ENCODE peak calls at places on chromosomes 6 and 20, in four cellular contexts. One of them, this sample, is unnamed.

GRCh38 chr6:36312854-36313627 is 23.6 kb downstream of the BNIP5 start:
- DNase-seq in SJSA1: no peak
- DNase-seq in heart right ventricle: no peak
- DNase-seq in brain microvascular endothelial cell: no peak
- DNase-seq in this sample: no peak

GRCh38 chr20:23588434-23589403 is 17.0 kb downstream of the CST9 start:
- DNase-seq in SJSA1: no peak
- DNase-seq in heart right ventricle: no peak
- DNase-seq in brain microvascular endothelial cell: no peak
- DNase-seq in this sample: no peak

GRCh38 chr20:62578294-62578897 is 63.9 kb upstream of the SLCO4A1 start:
- DNase-seq in SJSA1: no peak
- DNase-seq in heart right ventricle: no peak
- DNase-seq in brain microvascular endothelial cell: no peak
- DNase-seq in this sample: no peak

GRCh38 chr6:2149370-2150006 is 95.9 kb downstream of the GMDS start:
- DNase-seq in SJSA1: no peak
- DNase-seq in heart right ventricle: no peak
- DNase-seq in brain microvascular endothelial cell: no peak
- DNase-seq in this sample: no peak

GRCh38 chr6:16129623-16130243 is 847 bp downstream of the MYLIP start:
- DNase-seq in SJSA1: peak; percentile 26
- DNase-seq in heart right ventricle: peak; percentile 26
- DNase-seq in brain microvascular endothelial cell: no peak
- DNase-seq in this sample: peak; percentile 11

GRCh38 chr6:44041461-44042260 is 85.6 kb downstream of the MRPL14 start:
- DNase-seq in SJSA1: peak; percentile 96
- DNase-seq in heart right ventricle: no peak
- DNase-seq in brain microvascular endothelial cell: peak; percentile 96
- DNase-seq in this sample: peak; percentile 92

GRCh38 chr6:3869632-3870527 is 20.7 kb downstream of the FAM50B start:
- DNase-seq in SJSA1: no peak
- DNase-seq in heart right ventricle: no peak
- DNase-seq in brain microvascular endothelial cell: no peak
- DNase-seq in this sample: no peak

GRCh38 chr6:75201901-75202672 is 3.8 kb downstream of the COL12A1 start:
- DNase-seq in SJSA1: no peak
- DNase-seq in heart right ventricle: no peak
- DNase-seq in brain microvascular endothelial cell: peak; percentile 5
- DNase-seq in this sample: peak; percentile 74

GRCh38 chr6:67863346-67863745 is 771.7 kb upstream of the ADGRB3 start:
- DNase-seq in SJSA1: no peak
- DNase-seq in heart right ventricle: no peak
- DNase-seq in brain microvascular endothelial cell: no peak
- DNase-seq in this sample: no peak

GRCh38 chr6:7238900-7239589 is 74.0 kb downstream of the SSR1 start:
- DNase-seq in SJSA1: peak; percentile 48
- DNase-seq in heart right ventricle: peak; percentile 89
- DNase-seq in brain microvascular endothelial cell: peak; percentile 75
- DNase-seq in this sample: peak; percentile 80

GRCh38 chr6:54718541-54719023 is 128.0 kb upstream of the FAM83B start:
- DNase-seq in SJSA1: no peak
- DNase-seq in heart right ventricle: no peak
- DNase-seq in brain microvascular endothelial cell: no peak
- DNase-seq in this sample: no peak

GRCh38 chr6:128350416-128351254 is 169.8 kb downstream of the PTPRK start:
- DNase-seq in SJSA1: no peak
- DNase-seq in heart right ventricle: no peak
- DNase-seq in brain microvascular endothelial cell: peak; percentile 24
- DNase-seq in this sample: no peak

GRCh38 chr20:62197801-62198200 is 15.0 kb downstream of the MTG2 start:
- DNase-seq in SJSA1: no peak
- DNase-seq in heart right ventricle: no peak
- DNase-seq in brain microvascular endothelial cell: no peak
- DNase-seq in this sample: no peak

GRCh38 chr6:106182455-106182854 is 96.3 kb downstream of the PRDM1 start:
- DNase-seq in SJSA1: no peak
- DNase-seq in heart right ventricle: no peak
- DNase-seq in brain microvascular endothelial cell: no peak
- DNase-seq in this sample: no peak

GRCh38 chr6:105649192-105649591 is 246.3 kb upstream of the PREP start:
- DNase-seq in SJSA1: no peak
- DNase-seq in heart right ventricle: no peak
- DNase-seq in brain microvascular endothelial cell: no peak
- DNase-seq in this sample: no peak

GRCh38 chr20:40757087-40757486 is 68.1 kb upstream of the MAFB start:
- DNase-seq in SJSA1: no peak
- DNase-seq in heart right ventricle: no peak
- DNase-seq in brain microvascular endothelial cell: peak; percentile 4
- DNase-seq in this sample: no peak

GRCh38 chr6:160990847-160991410 is 640 bp upstream of the MAP3K4 start:
- DNase-seq in SJSA1: no peak
- DNase-seq in heart right ventricle: no peak
- DNase-seq in brain microvascular endothelial cell: no peak
- DNase-seq in this sample: no peak

GRCh38 chr6:38493929-38494547 is 145.7 kb downstream of the BTBD9 start:
- DNase-seq in SJSA1: peak; percentile 39
- DNase-seq in heart right ventricle: peak; percentile 70
- DNase-seq in brain microvascular endothelial cell: peak; percentile 81
- DNase-seq in this sample: peak; percentile 34

GRCh38 chr20:12640255-12640654 is 368.5 kb upstream of the SPTLC3 start:
- DNase-seq in SJSA1: no peak
- DNase-seq in heart right ventricle: no peak
- DNase-seq in brain microvascular endothelial cell: no peak
- DNase-seq in this sample: peak; percentile 6

GRCh38 chr20:62734881-62735280 is 26.2 kb downstream of the NTSR1 start:
- DNase-seq in SJSA1: no peak
- DNase-seq in heart right ventricle: no peak
- DNase-seq in brain microvascular endothelial cell: no peak
- DNase-seq in this sample: no peak

GRCh38 chr6:100455230-100456124 is 9.2 kb downstream of the SIM1 start:
- DNase-seq in SJSA1: no peak
- DNase-seq in heart right ventricle: no peak
- DNase-seq in brain microvascular endothelial cell: no peak
- DNase-seq in this sample: no peak

GRCh38 chr6:119351005-119351394 is 1.4 kb upstream of the MAN1A1 start:
- DNase-seq in SJSA1: no peak
- DNase-seq in heart right ventricle: no peak
- DNase-seq in brain microvascular endothelial cell: no peak
- DNase-seq in this sample: no peak

GRCh38 chr6:33636655-33637054 is 15.5 kb downstream of the ITPR3 start:
- DNase-seq in SJSA1: no peak
- DNase-seq in heart right ventricle: no peak
- DNase-seq in brain microvascular endothelial cell: no peak
- DNase-seq in this sample: no peak

GRCh38 chr20:17448071-17448470 is 83.1 kb downstream of the BFSP1 start:
- DNase-seq in SJSA1: no peak
- DNase-seq in heart right ventricle: no peak
- DNase-seq in brain microvascular endothelial cell: no peak
- DNase-seq in this sample: no peak

GRCh38 chr6:170043150-170043819 is 247.6 kb downstream of the DLL1 start:
- DNase-seq in SJSA1: no peak
- DNase-seq in heart right ventricle: peak; percentile 29
- DNase-seq in brain microvascular endothelial cell: no peak
- DNase-seq in this sample: no peak

GRCh38 chr6:159094444-159095252 is 49.9 kb upstream of the TAGAP start:
- DNase-seq in SJSA1: no peak
- DNase-seq in heart right ventricle: no peak
- DNase-seq in brain microvascular endothelial cell: no peak
- DNase-seq in this sample: no peak

GRCh38 chr6:122405417-122405816 is 6.0 kb downstream of the HSF2 start:
- DNase-seq in SJSA1: no peak
- DNase-seq in heart right ventricle: no peak
- DNase-seq in brain microvascular endothelial cell: no peak
- DNase-seq in this sample: peak; percentile 5

GRCh38 chr6:105015482-105015881 is 58.6 kb downstream of the LIN28B start:
- DNase-seq in SJSA1: peak; percentile 42
- DNase-seq in heart right ventricle: no peak
- DNase-seq in brain microvascular endothelial cell: no peak
- DNase-seq in this sample: no peak

GRCh38 chr6:402901-403658 is 11.5 kb downstream of the IRF4 start:
- DNase-seq in SJSA1: no peak
- DNase-seq in heart right ventricle: no peak
- DNase-seq in brain microvascular endothelial cell: no peak
- DNase-seq in this sample: no peak

GRCh38 chr6:52304917-52305316 is 20.4 kb upstream of the MCM3 start:
- DNase-seq in SJSA1: no peak
- DNase-seq in heart right ventricle: no peak
- DNase-seq in brain microvascular endothelial cell: no peak
- DNase-seq in this sample: no peak

GRCh38 chr6:52307900-52308372 is 23.4 kb upstream of the MCM3 start:
- DNase-seq in SJSA1: no peak
- DNase-seq in heart right ventricle: no peak
- DNase-seq in brain microvascular endothelial cell: no peak
- DNase-seq in this sample: no peak

GRCh38 chr6:52306972-52307849 is 22.7 kb upstream of the MCM3 start:
- DNase-seq in SJSA1: no peak
- DNase-seq in heart right ventricle: no peak
- DNase-seq in brain microvascular endothelial cell: no peak
- DNase-seq in this sample: no peak

GRCh38 chr6:52305385-52305784 is 20.8 kb upstream of the MCM3 start:
- DNase-seq in SJSA1: no peak
- DNase-seq in heart right ventricle: no peak
- DNase-seq in brain microvascular endothelial cell: no peak
- DNase-seq in this sample: no peak

GRCh38 chr6:52305948-52306767 is 21.6 kb upstream of the MCM3 start:
- DNase-seq in SJSA1: no peak
- DNase-seq in heart right ventricle: no peak
- DNase-seq in brain microvascular endothelial cell: no peak
- DNase-seq in this sample: no peak
- H3K4me3 ChIP-seq in SJSA1: no peak overlapping the region
- H3K4me3 ChIP-seq in heart right ventricle: no peak overlapping the region
- H3K4me3 ChIP-seq in brain microvascular endothelial cell: no peak overlapping the region
- H3K4me3 ChIP-seq in this sample: no peak overlapping the region

DNA sequence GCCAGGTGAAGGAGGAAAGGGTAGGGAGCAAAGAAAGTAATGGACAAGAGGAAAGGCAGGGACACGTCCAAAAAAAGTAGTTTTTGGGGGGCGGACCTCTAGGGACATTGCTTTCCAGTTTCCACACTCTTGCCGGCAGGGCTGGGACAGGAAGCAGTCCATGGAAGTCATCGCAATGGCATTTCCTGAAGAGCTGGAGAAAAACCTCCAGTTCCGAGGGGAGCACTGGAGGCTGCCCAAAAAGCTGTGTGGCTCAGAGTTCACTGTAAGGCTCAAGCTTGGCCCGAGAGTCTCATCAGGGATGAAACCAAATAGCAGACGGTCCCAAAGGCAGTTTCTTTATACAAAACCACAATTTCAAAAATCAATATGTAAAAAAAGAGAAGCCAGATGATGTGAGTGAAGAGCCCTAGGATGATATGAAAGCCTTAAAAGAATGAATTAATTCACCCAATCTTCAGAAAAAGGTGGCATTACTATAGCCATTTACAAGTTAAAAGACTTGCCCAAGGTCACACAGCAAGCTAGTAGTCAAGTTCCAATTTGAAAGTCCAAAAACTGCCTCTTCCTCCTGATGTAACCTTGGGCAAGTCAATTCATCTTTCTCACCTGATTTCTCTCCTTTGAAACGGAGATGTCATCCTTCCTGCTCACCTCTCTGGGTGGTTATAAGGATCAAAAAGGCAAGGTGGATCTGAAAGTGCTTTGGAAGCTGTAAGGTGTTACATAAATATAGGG is 9.2 kb downstream of the BCL2L1 start:
- DNase-seq in SJSA1: peak; percentile 93
- DNase-seq in heart right ventricle: peak; percentile 90
- DNase-seq in brain microvascular endothelial cell: peak; percentile 83
- DNase-seq in this sample: peak; percentile 95
- H3K4me3 ChIP-seq in SJSA1: peak overlapping the region; percentile 11
- H3K4me3 ChIP-seq in heart right ventricle: peak overlapping the region; percentile 43
- H3K4me3 ChIP-seq in brain microvascular endothelial cell: peak overlapping the region; percentile 20
- H3K4me3 ChIP-seq in this sample: peak overlapping the region; percentile 16

DNA sequence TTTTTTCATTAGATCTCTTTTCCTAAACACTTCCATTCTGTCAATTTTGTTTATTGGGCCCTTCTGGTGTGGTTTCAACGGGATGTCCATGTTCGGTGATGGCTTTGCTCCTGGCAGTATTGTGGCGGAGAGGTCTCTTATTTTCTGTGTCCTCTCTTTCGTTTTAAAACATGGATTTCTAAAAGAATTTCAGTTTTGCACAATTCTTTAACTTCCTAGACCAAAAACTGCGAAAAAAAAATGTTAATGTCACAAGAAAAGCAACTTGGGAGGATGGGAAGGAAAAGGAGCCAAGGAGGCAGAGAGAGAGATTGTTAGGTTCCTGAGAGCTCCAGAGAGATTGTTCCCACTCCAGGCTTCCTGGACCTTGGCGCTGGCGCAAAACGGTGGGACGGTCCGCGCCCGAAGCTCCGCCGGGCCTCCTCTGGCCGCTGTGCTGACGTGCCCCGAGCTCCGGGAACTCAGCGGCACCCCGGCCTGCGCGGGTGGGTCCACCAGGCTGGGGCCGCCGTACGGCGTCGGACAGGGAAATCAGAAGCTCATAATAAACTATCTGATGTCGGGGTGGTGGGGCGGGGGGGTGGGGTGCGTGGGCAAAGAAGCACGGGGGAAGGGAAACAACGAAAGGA is 887 bp upstream of the OLIG3 start:
- DNase-seq in SJSA1: no peak
- DNase-seq in heart right ventricle: no peak
- DNase-seq in brain microvascular endothelial cell: no peak
- DNase-seq in this sample: no peak
- H3K4me3 ChIP-seq in SJSA1: no peak overlapping the region
- H3K4me3 ChIP-seq in heart right ventricle: no peak overlapping the region
- H3K4me3 ChIP-seq in brain microvascular endothelial cell: no peak overlapping the region
- H3K4me3 ChIP-seq in this sample: no peak overlapping the region

DNA sequence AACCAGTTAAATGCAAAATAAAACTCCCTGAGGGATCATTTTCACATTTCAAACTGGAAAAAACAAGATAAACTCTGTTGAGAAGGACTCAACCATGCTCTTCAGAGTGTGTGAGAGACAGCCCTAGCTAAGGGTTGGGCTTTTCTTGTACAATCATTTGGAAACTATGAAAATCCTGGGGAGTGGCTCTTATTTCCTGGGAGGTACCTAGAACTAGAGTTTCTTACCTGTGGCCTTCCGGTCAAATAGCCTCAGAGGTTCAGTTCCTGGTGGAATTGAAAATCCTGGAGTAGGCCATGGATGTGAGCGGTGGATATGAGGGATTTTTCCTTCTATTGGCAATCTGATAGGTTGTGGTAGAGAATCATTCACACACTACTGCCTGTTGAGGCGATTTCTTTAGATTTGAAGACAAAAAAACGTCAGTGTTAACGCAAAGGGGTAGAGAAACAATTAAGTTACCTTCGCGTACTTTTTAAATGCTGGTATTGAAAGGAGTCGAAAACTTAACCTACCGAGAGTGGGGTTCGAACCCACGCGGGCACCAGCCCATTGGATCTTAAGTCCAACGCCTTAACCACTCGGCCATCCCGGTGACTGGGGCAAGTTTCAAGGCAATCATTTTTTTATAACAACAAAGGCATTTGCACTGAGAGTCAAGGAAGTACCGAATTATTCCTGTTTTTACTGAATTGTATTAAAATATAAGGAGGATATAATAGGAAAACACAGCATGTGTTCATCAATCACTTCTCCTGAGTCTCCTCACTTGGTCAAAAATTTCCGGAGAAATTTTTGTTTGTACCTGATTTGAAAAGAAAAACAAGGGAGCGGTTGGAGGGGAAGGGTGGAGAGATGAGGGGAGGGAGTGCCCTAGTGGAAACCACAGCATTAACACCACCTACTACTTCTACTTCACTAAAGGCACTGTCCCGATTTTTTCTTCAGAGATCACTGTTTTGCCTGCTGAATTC is 191.3 kb downstream of the OR2B2 start:
- DNase-seq in SJSA1: no peak
- DNase-seq in heart right ventricle: no peak
- DNase-seq in brain microvascular endothelial cell: peak; percentile 86
- DNase-seq in this sample: peak; percentile 90
- H3K4me3 ChIP-seq in SJSA1: no peak overlapping the region
- H3K4me3 ChIP-seq in heart right ventricle: no peak overlapping the region
- H3K4me3 ChIP-seq in brain microvascular endothelial cell: peak overlapping the region; percentile 42
- H3K4me3 ChIP-seq in this sample: peak overlapping the region; percentile 57